ENCODE peak calls at places on chromosomes 2 and 18, in eight cellular contexts. N, Y, F, M, Z, E, K and X are unnamed samples.

GRCh38 chr18:63540131-63540530 is 2.0 kb upstream of the SERPINB12 start:
- DNase-seq in E (peak; percentile 49), F (no peak), K (peak; percentile 55), N (no peak), M (no peak), Y (no peak), Z (peak; percentile 16), X (no peak)

GRCh38 chr2:120350125-120350524 is 4.2 kb downstream of the INHBB start:
- DNase-seq in Z (no peak), N (no peak), K (no peak), M (no peak), E (no peak), F (no peak), Y (no peak), X (no peak)

GRCh38 chr2:176435691-176436215 is 166.5 kb downstream of the MTX2 start:
- DNase-seq in M (no peak), E (no peak), F (no peak), Y (no peak), Z (no peak), N (no peak), K (no peak), X (no peak)

GRCh38 chr2:216636570-216637450 is 3.6 kb downstream of the IGFBP2 start:
- DNase-seq in N (peak; percentile 85), E (peak; percentile 84), Y (peak; percentile 78), F (no peak), M (no peak), K (peak; percentile 68), Z (peak; percentile 72), X (no peak)

GRCh38 chr18:23179416-23179815 is 44.1 kb downstream of the CABLES1 start:
- DNase-seq in Y (no peak), K (no peak), M (no peak), E (no peak), N (peak; percentile 29), Z (no peak), F (no peak), X (no peak)

GRCh38 chr2:144479138-144479537 is 40.8 kb downstream of the ZEB2 start:
- DNase-seq in E (peak; percentile 92), Z (peak; percentile 34), N (no peak), Y (peak; percentile 10), M (no peak), F (no peak), K (peak; percentile 97), X (no peak)

GRCh38 chr2:43518182-43518581 is 77.7 kb downstream of the THADA start:
- DNase-seq in N (no peak), Z (no peak), M (no peak), K (no peak), F (no peak), Y (no peak), E (peak; percentile 56), X (no peak)

GRCh38 chr18:79496978-79497637 is 101.4 kb downstream of the NFATC1 start:
- DNase-seq in Z (no peak), Y (no peak), N (no peak), F (no peak), M (peak; percentile 42), K (no peak), E (peak; percentile 36), X (no peak)

GRCh38 chr2:28209312-28209711 is 183.3 kb upstream of the FOSL2 start:
- DNase-seq in E (peak; percentile 62), F (no peak), M (no peak), Z (peak; percentile 40), N (no peak), K (no peak), Y (no peak), X (no peak)

GRCh38 chr2:200592414-200593075 is 6.7 kb downstream of the AOX1 start:
- DNase-seq in K (peak; percentile 13), M (no peak), F (no peak), E (peak; percentile 42), N (peak; percentile 42), Y (no peak), Z (peak; percentile 45), X (peak; percentile 29)

GRCh38 chr2:233048569-233049193 is 11.5 kb upstream of the INPP5D start:
- DNase-seq in M (no peak), Z (no peak), N (no peak), K (no peak), Y (no peak), F (no peak), E (no peak), X (no peak)

GRCh38 chr2:60495226-60495625 is 58.2 kb downstream of the BCL11A start:
- DNase-seq in Z (no peak), N (no peak), F (no peak), E (no peak), Y (no peak), K (no peak), M (no peak), X (no peak)

GRCh38 chr2:223465793-223466192 is 136.4 kb downstream of the SCG2 start:
- DNase-seq in Z (peak; percentile 95), F (peak; percentile 82), E (peak; percentile 98), M (no peak), N (peak; percentile 90), K (no peak), Y (peak; percentile 99), X (no peak)

GRCh38 chr2:62201307-62201706 is 5.4 kb downstream of the B3GNT2 start:
- DNase-seq in F (no peak), K (no peak), Z (peak; percentile 17), M (no peak), Y (no peak), E (peak; percentile 50), N (no peak), X (no peak)

GRCh38 chr2:39640107-39640506 is 25.6 kb upstream of the TMEM178A start:
- DNase-seq in M (peak; percentile 44), F (no peak), Y (no peak), Z (no peak), K (no peak), E (no peak), N (no peak), X (no peak)

GRCh38 chr2:182980115-182980514 is 58.1 kb downstream of the NCKAP1 start:
- DNase-seq in M (no peak), N (peak; percentile 11), E (peak; percentile 37), K (peak; percentile 48), Z (peak; percentile 80), F (no peak), Y (peak; percentile 21), X (peak; percentile 6)

GRCh38 chr2:138079976-138080375 is 115.7 kb downstream of the HNMT start:
- DNase-seq in N (no peak), M (no peak), F (no peak), K (no peak), E (no peak), Z (no peak), Y (peak; percentile 15), X (no peak)

GRCh38 chr2:205034034-205034433 is 488.8 kb downstream of the PARD3B start:
- DNase-seq in K (no peak), M (no peak), Z (no peak), N (no peak), E (no peak), F (no peak), Y (no peak), X (no peak)

GRCh38 chr2:144679942-144680341 is 160.0 kb upstream of the ZEB2 start:
- DNase-seq in Y (no peak), K (peak; percentile 59), Z (no peak), N (no peak), E (no peak), M (no peak), F (no peak), X (no peak)

GRCh38 chr18:8153887-8154583 is 455.2 kb upstream of the RAB12 start:
- DNase-seq in F (no peak), E (peak; percentile 82), Y (no peak), K (no peak), N (peak; percentile 62), Z (peak; percentile 75), M (no peak), X (no peak)

GRCh38 chr18:59354731-59355130 is 4.3 kb downstream of the LMAN1 start:
- DNase-seq in F (no peak), N (no peak), Y (no peak), K (no peak), E (peak; percentile 17), Z (peak; percentile 51), M (no peak), X (no peak)

GRCh38 chr2:138294451-138294850 is 207.1 kb upstream of the SPOPL start:
- DNase-seq in Z (peak; percentile 8), M (no peak), Y (peak; percentile 40), N (no peak), F (no peak), K (no peak), E (no peak), X (no peak)

GRCh38 chr2:172813314-172813888 is 77.8 kb downstream of the RAPGEF4 start:
- DNase-seq in K (peak; percentile 26), Y (peak; percentile 38), M (no peak), F (no peak), E (peak; percentile 29), Z (peak; percentile 57), N (peak; percentile 19), X (no peak)

GRCh38 chr2:10990561-10991111 is 78.9 kb downstream of the KCNF1 start:
- DNase-seq in M (no peak), E (no peak), Y (no peak), N (no peak), K (no peak), Z (no peak), F (no peak), X (no peak)

GRCh38 chr18:73985855-73986254 is 161.8 kb downstream of the FBXO15 start:
- DNase-seq in Z (no peak), Y (no peak), M (no peak), N (no peak), E (no peak), F (no peak), K (no peak), X (no peak)